ENCODE peak calls at places on chromosomes 4 and X, in four cellular contexts. X, V, L and I are unnamed samples.

GRCh38 chr4:187309456-187309855 is 585.8 kb upstream of the FAT1 start:
- DNase-seq in X (no peak), V (no peak), L (no peak), I (no peak)

GRCh38 chr4:8769645-8770517 is 101.8 kb downstream of the HMX1 start:
- DNase-seq in V (no peak), X (no peak), L (no peak), I (no peak)

GRCh38 chrX:131801066-131801465 is 222.0 kb upstream of the STK26 start:
- DNase-seq in L (no peak), V (no peak), X (no peak), I (no peak)

GRCh38 chrX:40035726-40036125 is 62.0 kb downstream of the BCOR start:
- DNase-seq in X (no peak), L (no peak), V (no peak), I (no peak)

GRCh38 chr4:20544645-20545044 is 155.6 kb upstream of the PACRGL start:
- DNase-seq in L (no peak), V (no peak), X (no peak), I (peak)

GRCh38 chrX:116010939-116011338 is 159.6 kb upstream of the AGTR2 start:
- DNase-seq in V (no peak), L (no peak), X (no peak), I (no peak)

GRCh38 chr4:112736718-112737135 is 99.8 kb downstream of the LARP7 start:
- DNase-seq in V (no peak), X (no peak), L (no peak), I (no peak)

GRCh38 chr4:6620296-6620695 is 20.2 kb upstream of the MRFAP1 start:
- DNase-seq in X (no peak), L (no peak), V (no peak), I (no peak)

GRCh38 chr4:150136036-150136435 is 57.8 kb downstream of the DCLK2 start:
- DNase-seq in V (no peak), L (no peak), X (no peak), I (no peak)

GRCh38 chr4:152886201-152886600 is 49.9 kb upstream of the FHDC1 start:
- DNase-seq in X (no peak), L (no peak), V (no peak), I (no peak)

GRCh38 chr4:26622913-26623312 is 39.0 kb downstream of the TBC1D19 start:
- DNase-seq in X (no peak), V (no peak), L (no peak), I (no peak)

GRCh38 chr4:74660866-74661265 is 133.5 kb downstream of the BTC start:
- DNase-seq in X (no peak), V (no peak), L (no peak), I (no peak)

GRCh38 chrX:23503835-23504539 is 163.3 kb upstream of the PRDX4 start:
- DNase-seq in V (peak), X (peak), L (no peak), I (no peak)

GRCh38 chrX:31323658-31324057 is 251.8 kb upstream of the FTHL17 start:
- DNase-seq in X (no peak), L (peak), V (no peak), I (no peak)

GRCh38 chr4:55033296-55033695 is 92.1 kb downstream of the KDR start:
- DNase-seq in L (no peak), X (no peak), V (no peak), I (no peak)

GRCh38 chr4:113004655-113005054 is 44.8 kb upstream of the ANK2 start:
- DNase-seq in X (no peak), V (no peak), L (no peak), I (no peak)

GRCh38 chrX:107348051-107348450 is 101.4 kb upstream of the FRMPD3 start:
- DNase-seq in X (no peak), V (no peak), L (no peak), I (no peak)

GRCh38 chr4:55080174-55080865 is 45.1 kb downstream of the KDR start:
- DNase-seq in X (no peak), V (no peak), L (no peak), I (no peak)

GRCh38 chr4:187172340-187172761 is 448.7 kb upstream of the FAT1 start:
- DNase-seq in L (no peak), X (no peak), V (peak), I (no peak)

GRCh38 chr4:94399277-94399676 is 52.5 kb upstream of the PDLIM5 start:
- DNase-seq in L (no peak), V (no peak), X (no peak), I (no peak)

GRCh38 chr4:151830168-151830567 is 69.4 kb upstream of the GATB start:
- DNase-seq in L (no peak), X (no peak), V (no peak), I (no peak)

GRCh38 chr4:37662861-37663390 is 23.2 kb downstream of the RELL1 start:
- DNase-seq in X (no peak), V (no peak), L (no peak), I (no peak)

GRCh38 chr4:41935652-41936021 is 408 bp downstream of the TMEM33 start:
- DNase-seq in X (peak), V (no peak), L (peak), I (peak)

GRCh38 chr4:97984545-97985131 is 158.6 kb downstream of the STPG2 start:
- DNase-seq in X (no peak), L (no peak), V (no peak), I (peak)

GRCh38 chr4:140305053-140305452 is 68.4 kb upstream of the SCOC start:
- DNase-seq in L (no peak), X (no peak), V (no peak), I (no peak)

GRCh38 chrX:74286950-74287349 is 17.0 kb upstream of the ZCCHC13 start:
- DNase-seq in L (no peak), V (no peak), X (no peak), I (peak)

GRCh38 chrX:74291577-74291963 is 12.4 kb upstream of the ZCCHC13 start:
- DNase-seq in L (no peak), X (no peak), V (no peak), I (no peak)

GRCh38 chrX:74293343-74293946 is 10.5 kb upstream of the ZCCHC13 start:
- DNase-seq in V (peak), X (peak), L (peak), I (peak)

GRCh38 chrX:74295102-74295501 is 8.9 kb upstream of the ZCCHC13 start:
- DNase-seq in L (no peak), X (no peak), V (no peak), I (no peak)

GRCh38 chrX:74291964-74292891 is 11.8 kb upstream of the ZCCHC13 start:
- DNase-seq in V (peak), L (peak), X (peak), I (peak)
- TF ChIP-seq POLR2A in V (peak), L (peak), X (peak), I (peak)

GRCh38 chr4:110195561-110196205 is 2.7 kb downstream of the ELOVL6 start:
- DNase-seq in V (no peak), X (no peak), L (no peak), I (no peak)

GRCh38 chr4:110196871-110197420 is 1.5 kb downstream of the ELOVL6 start:
- DNase-seq in L (peak), V (peak), X (no peak), I (peak)

GRCh38 chr4:110197421-110198398 is 705 bp downstream of the ELOVL6 start:
- DNase-seq in V (peak), X (no peak), L (peak), I (peak)

GRCh38 chr4:110196206-110196870 is 2.1 kb downstream of the ELOVL6 start:
- DNase-seq in L (peak), X (no peak), V (peak), I (peak)

GRCh38 chr4:110193822-110194761 is 4.3 kb downstream of the ELOVL6 start:
- DNase-seq in L (peak), V (peak), X (peak), I (peak)
- TF ChIP-seq POLR2A in L (peak), V (peak), X (no peak), I (peak)

GRCh38 chrX:123854329-123854728 is 5.5 kb upstream of the XIAP start:
- DNase-seq in L (no peak), V (no peak), X (no peak), I (no peak)

GRCh38 chrX:123859409-123859827 is 435 bp upstream of the XIAP start:
- DNase-seq in V (peak), L (no peak), X (no peak), I (peak)

GRCh38 chrX:123860983-123861382 is 1.1 kb downstream of the XIAP start:
- DNase-seq in L (no peak), X (no peak), V (no peak), I (peak)

GRCh38 chrX:123860506-123860840 is 620 bp downstream of the XIAP start:
- DNase-seq in X (no peak), V (peak), L (no peak), I (peak)

DNA sequence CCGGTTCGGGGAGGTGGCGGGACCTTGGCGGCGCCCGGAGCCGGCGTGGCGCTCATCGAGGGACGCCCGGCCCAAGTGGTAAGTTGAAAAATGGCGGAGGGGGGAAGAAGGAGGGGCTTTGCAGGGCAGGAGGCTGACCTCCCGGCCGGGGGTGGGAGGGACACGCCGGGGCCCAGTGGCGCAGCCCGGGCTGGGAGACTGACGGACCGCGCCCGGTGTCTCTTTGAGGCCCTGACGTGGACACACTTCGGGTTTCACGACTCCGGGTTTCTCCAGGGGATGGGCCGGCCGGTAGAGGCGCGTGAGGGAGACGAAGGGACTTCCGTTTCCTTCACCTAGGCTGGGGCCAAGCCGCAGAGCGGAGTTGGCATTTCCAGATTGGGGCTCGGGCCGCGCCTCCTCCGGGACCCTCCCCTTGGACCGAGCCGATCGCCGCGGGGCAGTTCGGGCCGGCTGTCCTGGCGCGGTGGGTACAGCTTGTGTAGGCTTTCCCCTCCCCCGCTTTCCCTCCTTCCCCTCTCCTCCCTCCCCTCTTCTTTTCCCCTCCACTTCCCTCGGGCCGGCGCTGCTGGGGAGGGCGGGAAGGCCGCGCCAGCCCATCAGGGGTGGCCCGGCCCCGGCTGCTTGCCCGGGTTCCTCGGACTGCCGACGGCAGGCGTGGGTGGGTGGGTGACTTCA is at the start of gene XIAP:
- DNase-seq in V (peak), X (peak), L (peak), I (peak)
- TF ChIP-seq POLR2A in V (peak), X (peak), L (peak), I (peak)

DNA sequence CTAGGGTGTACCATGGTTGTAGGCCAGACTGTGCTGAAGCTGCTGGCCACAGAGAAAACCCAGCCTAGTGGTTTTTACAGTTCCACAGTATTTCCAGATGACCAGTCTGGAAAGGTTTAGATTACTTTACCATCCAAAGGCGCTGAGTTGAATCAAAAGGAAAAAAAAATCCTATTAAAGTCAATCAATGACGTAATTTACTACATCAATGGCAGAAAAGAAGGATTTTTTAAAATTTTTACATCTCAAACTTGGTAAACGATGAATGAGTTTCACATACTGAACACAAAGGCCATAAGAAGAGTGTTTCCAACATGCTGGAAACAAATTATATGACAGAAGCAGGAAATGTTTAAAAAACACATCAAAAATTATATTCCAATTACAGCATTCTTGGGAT is 130.6 kb upstream of the ETNPPL start:
- DNase-seq in V (no peak), X (no peak), L (no peak), I (no peak)
- TF ChIP-seq POLR2A in V (no peak), X (no peak), L (no peak), I (no peak)

DNA sequence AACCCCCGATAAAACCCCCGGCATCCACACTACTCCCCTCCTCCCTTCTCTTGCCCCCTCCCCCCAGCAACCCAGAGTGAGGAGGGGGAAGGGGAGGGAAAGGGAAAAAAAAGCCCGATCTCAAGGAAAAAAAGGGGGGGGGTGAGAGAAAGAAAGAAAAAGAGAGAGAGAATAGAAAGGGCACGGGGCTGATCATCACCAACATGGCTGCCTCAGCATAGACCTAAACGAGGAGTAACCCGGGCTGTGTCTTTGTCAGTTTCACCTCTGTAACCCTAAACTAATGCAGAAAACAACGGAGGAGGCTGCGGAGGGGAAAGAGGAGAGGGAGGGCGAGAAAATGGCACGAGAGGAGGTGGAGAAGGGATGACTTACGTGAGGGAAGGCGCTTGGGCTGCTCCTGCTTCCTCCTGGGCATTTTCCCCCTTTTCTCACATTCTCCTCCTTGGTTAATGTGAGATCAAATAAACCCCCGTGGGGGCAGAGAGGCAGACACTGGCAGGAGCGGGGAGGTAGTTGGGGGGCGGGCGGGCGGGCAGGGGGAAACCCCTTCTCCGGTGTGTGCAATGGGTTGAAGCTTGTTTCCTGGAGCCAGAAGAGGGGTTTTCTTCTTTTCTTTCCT is 522 bp downstream of the ZNF827 start:
- DNase-seq in V (peak), X (peak), L (no peak), I (peak)
- TF ChIP-seq POLR2A in V (no peak), X (no peak), L (peak), I (no peak)

GRCh38 chr4:25162566-25162965 is 2.3 kb upstream of the SEPSECS start:
- DNase-seq in L (no peak), X (no peak), V (no peak), I (no peak)

GRCh38 chr4:25161599-25161960 is 1.3 kb upstream of the SEPSECS start:
- DNase-seq in X (no peak), V (no peak), L (no peak), I (peak)

GRCh38 chr4:25158817-25159216 is 1.4 kb downstream of the SEPSECS start:
- DNase-seq in V (no peak), X (no peak), L (no peak), I (peak)

GRCh38 chr4:25159837-25160713 is at the start of gene SEPSECS:
- DNase-seq in L (peak), X (peak), V (peak), I (peak)

GRCh38 chr4:25160714-25161598 is 707 bp upstream of the SEPSECS start:
- DNase-seq in L (no peak), X (no peak), V (no peak), I (peak)
- TF ChIP-seq POLR2A in L (peak), X (peak), V (no peak), I (peak)